ENCODE peak calls at places on chromosomes 1 and 21, in seven cellular contexts. One of them, this sample, is unnamed.

GRCh38 chr1:234962340-234962989 is 166.2 kb downstream of the TOMM20 start:
- DNase-seq in stimulated activated CD4-positive, alpha-beta T cell treated with anti-CD3 and anti-CD28 coated beads, TNF-alpha, amount 100 ng/mL, for 48 hours: no peak
- DNase-seq in C1 segment of cervical spinal cord: no peak
- DNase-seq in mucosa of gallbladder: no peak
- DNase-seq in thyroid gland: peak; percentile 64
- DNase-seq in GM13977: peak; percentile 73
- DNase-seq in SK-MEL-5: no peak
- DNase-seq in this sample: no peak

GRCh38 chr1:147245129-147245528 is 2.6 kb downstream of the CHD1L start:
- DNase-seq in stimulated activated CD4-positive, alpha-beta T cell treated with anti-CD3 and anti-CD28 coated beads, TNF-alpha, amount 100 ng/mL, for 48 hours: no peak
- DNase-seq in C1 segment of cervical spinal cord: no peak
- DNase-seq in mucosa of gallbladder: no peak
- DNase-seq in thyroid gland: no peak
- DNase-seq in GM13977: no peak
- DNase-seq in SK-MEL-5: no peak
- DNase-seq in this sample: no peak

GRCh38 chr1:207388721-207389120 is 65.4 kb upstream of the CR2 start:
- DNase-seq in stimulated activated CD4-positive, alpha-beta T cell treated with anti-CD3 and anti-CD28 coated beads, TNF-alpha, amount 100 ng/mL, for 48 hours: no peak
- DNase-seq in C1 segment of cervical spinal cord: no peak
- DNase-seq in mucosa of gallbladder: no peak
- DNase-seq in thyroid gland: no peak
- DNase-seq in GM13977: no peak
- DNase-seq in SK-MEL-5: no peak
- DNase-seq in this sample: no peak

GRCh38 chr21:41932191-41932575 is 21.6 kb downstream of the C2CD2 start:
- DNase-seq in stimulated activated CD4-positive, alpha-beta T cell treated with anti-CD3 and anti-CD28 coated beads, TNF-alpha, amount 100 ng/mL, for 48 hours: no peak
- DNase-seq in C1 segment of cervical spinal cord: no peak
- DNase-seq in mucosa of gallbladder: no peak
- DNase-seq in thyroid gland: no peak
- DNase-seq in GM13977: peak; percentile 16
- DNase-seq in SK-MEL-5: no peak
- DNase-seq in this sample: no peak

GRCh38 chr1:98342556-98342955 is 319.0 kb upstream of the SNX7 start:
- DNase-seq in stimulated activated CD4-positive, alpha-beta T cell treated with anti-CD3 and anti-CD28 coated beads, TNF-alpha, amount 100 ng/mL, for 48 hours: no peak
- DNase-seq in C1 segment of cervical spinal cord: no peak
- DNase-seq in mucosa of gallbladder: no peak
- DNase-seq in thyroid gland: no peak
- DNase-seq in GM13977: no peak
- DNase-seq in SK-MEL-5: no peak
- DNase-seq in this sample: no peak

GRCh38 chr1:44230796-44231195 is 17.5 kb downstream of the DMAP1 start:
- DNase-seq in stimulated activated CD4-positive, alpha-beta T cell treated with anti-CD3 and anti-CD28 coated beads, TNF-alpha, amount 100 ng/mL, for 48 hours: no peak
- DNase-seq in C1 segment of cervical spinal cord: no peak
- DNase-seq in mucosa of gallbladder: no peak
- DNase-seq in thyroid gland: no peak
- DNase-seq in GM13977: no peak
- DNase-seq in SK-MEL-5: no peak
- DNase-seq in this sample: no peak

GRCh38 chr21:46096997-46097825 is 701 bp upstream of the COL6A2 start:
- DNase-seq in stimulated activated CD4-positive, alpha-beta T cell treated with anti-CD3 and anti-CD28 coated beads, TNF-alpha, amount 100 ng/mL, for 48 hours: no peak
- DNase-seq in C1 segment of cervical spinal cord: no peak
- DNase-seq in mucosa of gallbladder: peak; percentile 9
- DNase-seq in thyroid gland: peak; percentile 2
- DNase-seq in GM13977: no peak
- DNase-seq in SK-MEL-5: no peak
- DNase-seq in this sample: peak; percentile 11

GRCh38 chr1:72288886-72289285 is 6.5 kb upstream of the NEGR1 start:
- DNase-seq in stimulated activated CD4-positive, alpha-beta T cell treated with anti-CD3 and anti-CD28 coated beads, TNF-alpha, amount 100 ng/mL, for 48 hours: no peak
- DNase-seq in C1 segment of cervical spinal cord: no peak
- DNase-seq in mucosa of gallbladder: no peak
- DNase-seq in thyroid gland: no peak
- DNase-seq in GM13977: no peak
- DNase-seq in SK-MEL-5: no peak
- DNase-seq in this sample: no peak

GRCh38 chr1:208207388-208208131 is 36.6 kb downstream of the PLXNA2 start:
- DNase-seq in stimulated activated CD4-positive, alpha-beta T cell treated with anti-CD3 and anti-CD28 coated beads, TNF-alpha, amount 100 ng/mL, for 48 hours: no peak
- DNase-seq in C1 segment of cervical spinal cord: no peak
- DNase-seq in mucosa of gallbladder: peak; percentile 46
- DNase-seq in thyroid gland: peak; percentile 85
- DNase-seq in GM13977: no peak
- DNase-seq in SK-MEL-5: no peak
- DNase-seq in this sample: no peak

GRCh38 chr1:75472089-75472970 is 138.6 kb downstream of the SLC44A5 start:
- DNase-seq in stimulated activated CD4-positive, alpha-beta T cell treated with anti-CD3 and anti-CD28 coated beads, TNF-alpha, amount 100 ng/mL, for 48 hours: no peak
- DNase-seq in C1 segment of cervical spinal cord: no peak
- DNase-seq in mucosa of gallbladder: no peak
- DNase-seq in thyroid gland: no peak
- DNase-seq in GM13977: no peak
- DNase-seq in SK-MEL-5: no peak
- DNase-seq in this sample: no peak

GRCh38 chr1:192201303-192201702 is 43.0 kb downstream of the RGS18 start:
- DNase-seq in stimulated activated CD4-positive, alpha-beta T cell treated with anti-CD3 and anti-CD28 coated beads, TNF-alpha, amount 100 ng/mL, for 48 hours: no peak
- DNase-seq in C1 segment of cervical spinal cord: no peak
- DNase-seq in mucosa of gallbladder: no peak
- DNase-seq in thyroid gland: no peak
- DNase-seq in GM13977: no peak
- DNase-seq in SK-MEL-5: no peak
- DNase-seq in this sample: no peak

GRCh38 chr1:172627702-172628101 is 31.2 kb upstream of the FASLG start:
- DNase-seq in stimulated activated CD4-positive, alpha-beta T cell treated with anti-CD3 and anti-CD28 coated beads, TNF-alpha, amount 100 ng/mL, for 48 hours: no peak
- DNase-seq in C1 segment of cervical spinal cord: no peak
- DNase-seq in mucosa of gallbladder: no peak
- DNase-seq in thyroid gland: no peak
- DNase-seq in GM13977: no peak
- DNase-seq in SK-MEL-5: no peak
- DNase-seq in this sample: no peak

GRCh38 chr1:89525169-89525855 is 683 bp downstream of the LRRC8B start:
- DNase-seq in stimulated activated CD4-positive, alpha-beta T cell treated with anti-CD3 and anti-CD28 coated beads, TNF-alpha, amount 100 ng/mL, for 48 hours: no peak
- DNase-seq in C1 segment of cervical spinal cord: no peak
- DNase-seq in mucosa of gallbladder: no peak
- DNase-seq in thyroid gland: peak; percentile 64
- DNase-seq in GM13977: peak; percentile 61
- DNase-seq in SK-MEL-5: peak; percentile 3
- DNase-seq in this sample: no peak

GRCh38 chr1:15409400-15410222 is at the start of gene EFHD2:
- DNase-seq in stimulated activated CD4-positive, alpha-beta T cell treated with anti-CD3 and anti-CD28 coated beads, TNF-alpha, amount 100 ng/mL, for 48 hours: peak; percentile 66
- DNase-seq in C1 segment of cervical spinal cord: peak; percentile 32
- DNase-seq in mucosa of gallbladder: peak; percentile 82
- DNase-seq in thyroid gland: peak; percentile 85
- DNase-seq in GM13977: peak; percentile 96
- DNase-seq in SK-MEL-5: peak; percentile 76
- DNase-seq in this sample: peak; percentile 75

GRCh38 chr1:33224166-33224707 is 32.1 kb upstream of the ZNF362 start:
- DNase-seq in stimulated activated CD4-positive, alpha-beta T cell treated with anti-CD3 and anti-CD28 coated beads, TNF-alpha, amount 100 ng/mL, for 48 hours: no peak
- DNase-seq in C1 segment of cervical spinal cord: no peak
- DNase-seq in mucosa of gallbladder: no peak
- DNase-seq in thyroid gland: no peak
- DNase-seq in GM13977: no peak
- DNase-seq in SK-MEL-5: no peak
- DNase-seq in this sample: no peak

GRCh38 chr1:90474158-90474557 is 242.9 kb downstream of the BARHL2 start:
- DNase-seq in stimulated activated CD4-positive, alpha-beta T cell treated with anti-CD3 and anti-CD28 coated beads, TNF-alpha, amount 100 ng/mL, for 48 hours: no peak
- DNase-seq in C1 segment of cervical spinal cord: no peak
- DNase-seq in mucosa of gallbladder: no peak
- DNase-seq in thyroid gland: no peak
- DNase-seq in GM13977: no peak
- DNase-seq in SK-MEL-5: no peak
- DNase-seq in this sample: no peak

GRCh38 chr1:161816201-161816600 is 50.1 kb downstream of the ATF6 start:
- DNase-seq in stimulated activated CD4-positive, alpha-beta T cell treated with anti-CD3 and anti-CD28 coated beads, TNF-alpha, amount 100 ng/mL, for 48 hours: no peak
- DNase-seq in C1 segment of cervical spinal cord: no peak
- DNase-seq in mucosa of gallbladder: no peak
- DNase-seq in thyroid gland: no peak
- DNase-seq in GM13977: no peak
- DNase-seq in SK-MEL-5: no peak
- DNase-seq in this sample: no peak

GRCh38 chr1:224116131-224116530 is 2.2 kb downstream of the FBXO28 start:
- DNase-seq in stimulated activated CD4-positive, alpha-beta T cell treated with anti-CD3 and anti-CD28 coated beads, TNF-alpha, amount 100 ng/mL, for 48 hours: no peak
- DNase-seq in C1 segment of cervical spinal cord: no peak
- DNase-seq in mucosa of gallbladder: no peak
- DNase-seq in thyroid gland: no peak
- DNase-seq in GM13977: peak; percentile 51
- DNase-seq in SK-MEL-5: peak; percentile 64
- DNase-seq in this sample: no peak

GRCh38 chr1:163231385-163231784 is 28.7 kb upstream of the RGS5 start:
- DNase-seq in stimulated activated CD4-positive, alpha-beta T cell treated with anti-CD3 and anti-CD28 coated beads, TNF-alpha, amount 100 ng/mL, for 48 hours: no peak
- DNase-seq in C1 segment of cervical spinal cord: no peak
- DNase-seq in mucosa of gallbladder: no peak
- DNase-seq in thyroid gland: no peak
- DNase-seq in GM13977: no peak
- DNase-seq in SK-MEL-5: no peak
- DNase-seq in this sample: no peak

GRCh38 chr1:21933397-21934248 is 3.5 kb downstream of the HSPG2 start:
- DNase-seq in stimulated activated CD4-positive, alpha-beta T cell treated with anti-CD3 and anti-CD28 coated beads, TNF-alpha, amount 100 ng/mL, for 48 hours: no peak
- DNase-seq in C1 segment of cervical spinal cord: no peak
- DNase-seq in mucosa of gallbladder: peak; percentile 73
- DNase-seq in thyroid gland: peak; percentile 89
- DNase-seq in GM13977: no peak
- DNase-seq in SK-MEL-5: no peak
- DNase-seq in this sample: no peak

GRCh38 chr1:109788695-109789521 is 25.2 kb upstream of the EPS8L3 start:
- DNase-seq in stimulated activated CD4-positive, alpha-beta T cell treated with anti-CD3 and anti-CD28 coated beads, TNF-alpha, amount 100 ng/mL, for 48 hours: no peak
- DNase-seq in C1 segment of cervical spinal cord: no peak
- DNase-seq in mucosa of gallbladder: no peak
- DNase-seq in thyroid gland: no peak
- DNase-seq in GM13977: peak; percentile 49
- DNase-seq in SK-MEL-5: peak; percentile 25
- DNase-seq in this sample: no peak

GRCh38 chr1:89566761-89567174 is 42.1 kb downstream of the LRRC8B start:
- DNase-seq in stimulated activated CD4-positive, alpha-beta T cell treated with anti-CD3 and anti-CD28 coated beads, TNF-alpha, amount 100 ng/mL, for 48 hours: no peak
- DNase-seq in C1 segment of cervical spinal cord: no peak
- DNase-seq in mucosa of gallbladder: peak; percentile 42
- DNase-seq in thyroid gland: no peak
- DNase-seq in GM13977: no peak
- DNase-seq in SK-MEL-5: no peak
- DNase-seq in this sample: no peak

GRCh38 chr1:20921285-20921684 is 134.2 kb upstream of the HP1BP3 start:
- DNase-seq in stimulated activated CD4-positive, alpha-beta T cell treated with anti-CD3 and anti-CD28 coated beads, TNF-alpha, amount 100 ng/mL, for 48 hours: no peak
- DNase-seq in C1 segment of cervical spinal cord: no peak
- DNase-seq in mucosa of gallbladder: no peak
- DNase-seq in thyroid gland: no peak
- DNase-seq in GM13977: no peak
- DNase-seq in SK-MEL-5: no peak
- DNase-seq in this sample: no peak

GRCh38 chr21:15058718-15059316 is 6.0 kb downstream of the NRIP1 start:
- DNase-seq in stimulated activated CD4-positive, alpha-beta T cell treated with anti-CD3 and anti-CD28 coated beads, TNF-alpha, amount 100 ng/mL, for 48 hours: no peak
- DNase-seq in C1 segment of cervical spinal cord: no peak
- DNase-seq in mucosa of gallbladder: no peak
- DNase-seq in thyroid gland: no peak
- DNase-seq in GM13977: no peak
- DNase-seq in SK-MEL-5: no peak
- DNase-seq in this sample: no peak

GRCh38 chr1:203207751-203208150 is 21.2 kb upstream of the CHI3L1 start:
- DNase-seq in stimulated activated CD4-positive, alpha-beta T cell treated with anti-CD3 and anti-CD28 coated beads, TNF-alpha, amount 100 ng/mL, for 48 hours: no peak
- DNase-seq in C1 segment of cervical spinal cord: no peak
- DNase-seq in mucosa of gallbladder: no peak
- DNase-seq in thyroid gland: no peak
- DNase-seq in GM13977: no peak
- DNase-seq in SK-MEL-5: no peak
- DNase-seq in this sample: no peak

GRCh38 chr1:212612251-212612961 is 3.8 kb downstream of the ATF3 start:
- DNase-seq in stimulated activated CD4-positive, alpha-beta T cell treated with anti-CD3 and anti-CD28 coated beads, TNF-alpha, amount 100 ng/mL, for 48 hours: no peak
- DNase-seq in C1 segment of cervical spinal cord: no peak
- DNase-seq in mucosa of gallbladder: no peak
- DNase-seq in thyroid gland: no peak
- DNase-seq in GM13977: no peak
- DNase-seq in SK-MEL-5: no peak
- DNase-seq in this sample: no peak

GRCh38 chr1:106754957-106755356 is 301.5 kb upstream of the PRMT6 start:
- DNase-seq in stimulated activated CD4-positive, alpha-beta T cell treated with anti-CD3 and anti-CD28 coated beads, TNF-alpha, amount 100 ng/mL, for 48 hours: no peak
- DNase-seq in C1 segment of cervical spinal cord: no peak
- DNase-seq in mucosa of gallbladder: no peak
- DNase-seq in thyroid gland: no peak
- DNase-seq in GM13977: no peak
- DNase-seq in SK-MEL-5: no peak
- DNase-seq in this sample: no peak

GRCh38 chr1:15272009-15272781 is 25.2 kb downstream of the FHAD1 start:
- DNase-seq in stimulated activated CD4-positive, alpha-beta T cell treated with anti-CD3 and anti-CD28 coated beads, TNF-alpha, amount 100 ng/mL, for 48 hours: no peak
- DNase-seq in C1 segment of cervical spinal cord: no peak
- DNase-seq in mucosa of gallbladder: peak; percentile 73
- DNase-seq in thyroid gland: peak; percentile 50
- DNase-seq in GM13977: peak; percentile 77
- DNase-seq in SK-MEL-5: peak; percentile 88
- DNase-seq in this sample: no peak

GRCh38 chr1:27522860-27523665 is 33.1 kb upstream of the WASF2 start:
- DNase-seq in stimulated activated CD4-positive, alpha-beta T cell treated with anti-CD3 and anti-CD28 coated beads, TNF-alpha, amount 100 ng/mL, for 48 hours: no peak
- DNase-seq in C1 segment of cervical spinal cord: peak; percentile 29
- DNase-seq in mucosa of gallbladder: no peak
- DNase-seq in thyroid gland: no peak
- DNase-seq in GM13977: no peak
- DNase-seq in SK-MEL-5: peak; percentile 8
- DNase-seq in this sample: no peak

GRCh38 chr1:44787506-44787905 is 464 bp downstream of the BEST4 start:
- DNase-seq in stimulated activated CD4-positive, alpha-beta T cell treated with anti-CD3 and anti-CD28 coated beads, TNF-alpha, amount 100 ng/mL, for 48 hours: no peak
- DNase-seq in C1 segment of cervical spinal cord: no peak
- DNase-seq in mucosa of gallbladder: no peak
- DNase-seq in thyroid gland: no peak
- DNase-seq in GM13977: no peak
- DNase-seq in SK-MEL-5: no peak
- DNase-seq in this sample: no peak

GRCh38 chr1:11316701-11317100 is 43.7 kb downstream of the UBIAD1 start:
- DNase-seq in stimulated activated CD4-positive, alpha-beta T cell treated with anti-CD3 and anti-CD28 coated beads, TNF-alpha, amount 100 ng/mL, for 48 hours: no peak
- DNase-seq in C1 segment of cervical spinal cord: no peak
- DNase-seq in mucosa of gallbladder: no peak
- DNase-seq in thyroid gland: no peak
- DNase-seq in GM13977: no peak
- DNase-seq in SK-MEL-5: peak; percentile 36
- DNase-seq in this sample: no peak

GRCh38 chr1:28161770-28162550 is 14.5 kb downstream of the PTAFR start:
- DNase-seq in stimulated activated CD4-positive, alpha-beta T cell treated with anti-CD3 and anti-CD28 coated beads, TNF-alpha, amount 100 ng/mL, for 48 hours: no peak
- DNase-seq in C1 segment of cervical spinal cord: no peak
- DNase-seq in mucosa of gallbladder: no peak
- DNase-seq in thyroid gland: no peak
- DNase-seq in GM13977: no peak
- DNase-seq in SK-MEL-5: no peak
- DNase-seq in this sample: no peak

GRCh38 chr1:26861286-26861701 is 1.7 kb upstream of the SFN start:
- DNase-seq in stimulated activated CD4-positive, alpha-beta T cell treated with anti-CD3 and anti-CD28 coated beads, TNF-alpha, amount 100 ng/mL, for 48 hours: no peak
- DNase-seq in C1 segment of cervical spinal cord: no peak
- DNase-seq in mucosa of gallbladder: no peak
- DNase-seq in thyroid gland: no peak
- DNase-seq in GM13977: no peak
- DNase-seq in SK-MEL-5: peak; percentile 37
- DNase-seq in this sample: no peak

GRCh38 chr1:41399148-41399795 is 38.0 kb downstream of the FOXO6 start:
- DNase-seq in stimulated activated CD4-positive, alpha-beta T cell treated with anti-CD3 and anti-CD28 coated beads, TNF-alpha, amount 100 ng/mL, for 48 hours: no peak
- DNase-seq in C1 segment of cervical spinal cord: peak; percentile 21
- DNase-seq in mucosa of gallbladder: no peak
- DNase-seq in thyroid gland: no peak
- DNase-seq in GM13977: no peak
- DNase-seq in SK-MEL-5: no peak
- DNase-seq in this sample: no peak

This sample was measured in central memory CD8-positive, alpha-beta T cell.